ENCODE peak calls at places on chromosome 19, in five cellular contexts. One of them, this sample, is unnamed.

GRCh38 chr19:14325863-14326262 is 55.4 kb upstream of the ADGRE5 start:
- DNase-seq in heart right ventricle: no peak
- DNase-seq in mucosa of gallbladder: no peak
- DNase-seq in aorta: no peak
- DNase-seq in ACHN: peak; percentile 32
- DNase-seq in this sample: no peak

GRCh38 chr19:46351241-46352041 is 4.6 kb downstream of the PPP5C start:
- DNase-seq in heart right ventricle: peak; percentile 48
- DNase-seq in mucosa of gallbladder: peak; percentile 39
- DNase-seq in aorta: peak; percentile 94
- DNase-seq in ACHN: no peak
- DNase-seq in this sample: no peak

GRCh38 chr19:23384166-23384565 is 11.1 kb downstream of the ZNF91 start:
- DNase-seq in heart right ventricle: no peak
- DNase-seq in mucosa of gallbladder: no peak
- DNase-seq in aorta: no peak
- DNase-seq in ACHN: no peak
- DNase-seq in this sample: no peak

GRCh38 chr19:46639356-46640061 is 3.5 kb upstream of the GNG8 start:
- DNase-seq in heart right ventricle: peak; percentile 64
- DNase-seq in mucosa of gallbladder: peak; percentile 43
- DNase-seq in aorta: peak; percentile 87
- DNase-seq in ACHN: peak; percentile 9
- DNase-seq in this sample: no peak

GRCh38 chr19:31596751-31597150 is 247.5 kb upstream of the TSHZ3 start:
- DNase-seq in heart right ventricle: no peak
- DNase-seq in mucosa of gallbladder: no peak
- DNase-seq in aorta: no peak
- DNase-seq in ACHN: no peak
- DNase-seq in this sample: no peak

GRCh38 chr19:48713041-48713863 is 6.3 kb downstream of the MAMSTR start:
- DNase-seq in heart right ventricle: no peak
- DNase-seq in mucosa of gallbladder: no peak
- DNase-seq in aorta: no peak
- DNase-seq in ACHN: peak; percentile 27
- DNase-seq in this sample: no peak

GRCh38 chr19:55251296-55252081 is 7.3 kb downstream of the PPP6R1 start:
- DNase-seq in heart right ventricle: no peak
- DNase-seq in mucosa of gallbladder: no peak
- DNase-seq in aorta: no peak
- DNase-seq in ACHN: peak; percentile 28
- DNase-seq in this sample: no peak

GRCh38 chr19:1103691-1104451 is at the start of gene GPX4:
- DNase-seq in heart right ventricle: peak; percentile 99
- DNase-seq in mucosa of gallbladder: peak; percentile 99
- DNase-seq in aorta: peak; percentile 100
- DNase-seq in ACHN: peak; percentile 97
- DNase-seq in this sample: peak; percentile 100

GRCh38 chr19:30640266-30640965 is 268.2 kb downstream of the ZNF536 start:
- DNase-seq in heart right ventricle: no peak
- DNase-seq in mucosa of gallbladder: no peak
- DNase-seq in aorta: no peak
- DNase-seq in ACHN: no peak
- DNase-seq in this sample: peak; percentile 70

GRCh38 chr19:7705387-7706187 is 3.7 kb upstream of the FCER2 start:
- DNase-seq in heart right ventricle: peak; percentile 32
- DNase-seq in mucosa of gallbladder: peak; percentile 38
- DNase-seq in aorta: no peak
- DNase-seq in ACHN: no peak
- DNase-seq in this sample: no peak

GRCh38 chr19:18675779-18676178 is 7.7 kb upstream of the CRTC1 start:
- DNase-seq in heart right ventricle: no peak
- DNase-seq in mucosa of gallbladder: no peak
- DNase-seq in aorta: no peak
- DNase-seq in ACHN: peak; percentile 34
- DNase-seq in this sample: no peak

GRCh38 chr19:57651654-57651996 is 17.1 kb upstream of the ZSCAN4 start:
- DNase-seq in heart right ventricle: no peak
- DNase-seq in mucosa of gallbladder: no peak
- DNase-seq in aorta: no peak
- DNase-seq in ACHN: no peak
- DNase-seq in this sample: peak; percentile 37

GRCh38 chr19:45496349-45496953 is 396 bp downstream of the RTN2 start:
- DNase-seq in heart right ventricle: peak; percentile 57
- DNase-seq in mucosa of gallbladder: no peak
- DNase-seq in aorta: peak; percentile 85
- DNase-seq in ACHN: no peak
- DNase-seq in this sample: no peak

GRCh38 chr19:2809387-2810140 is 10.1 kb upstream of the ZNF554 start:
- DNase-seq in heart right ventricle: no peak
- DNase-seq in mucosa of gallbladder: no peak
- DNase-seq in aorta: no peak
- DNase-seq in ACHN: no peak
- DNase-seq in this sample: no peak

GRCh38 chr19:52034051-52034728 is 6.0 kb upstream of the ZNF614 start:
- DNase-seq in heart right ventricle: no peak
- DNase-seq in mucosa of gallbladder: no peak
- DNase-seq in aorta: no peak
- DNase-seq in ACHN: no peak
- DNase-seq in this sample: no peak

GRCh38 chr19:39405261-39405912 is 1.3 kb upstream of the ZFP36 start:
- DNase-seq in heart right ventricle: no peak
- DNase-seq in mucosa of gallbladder: no peak
- DNase-seq in aorta: no peak
- DNase-seq in ACHN: no peak
- DNase-seq in this sample: no peak

GRCh38 chr19:32406161-32407003 is 812 bp downstream of the DPY19L3 start:
- DNase-seq in heart right ventricle: no peak
- DNase-seq in mucosa of gallbladder: no peak
- DNase-seq in aorta: no peak
- DNase-seq in ACHN: no peak
- DNase-seq in this sample: peak; percentile 80

GRCh38 chr19:16030964-16031871 is 45.1 kb upstream of the TPM4 start:
- DNase-seq in heart right ventricle: no peak
- DNase-seq in mucosa of gallbladder: no peak
- DNase-seq in aorta: peak; percentile 59
- DNase-seq in ACHN: no peak
- DNase-seq in this sample: no peak

GRCh38 chr19:57302020-57302465 is 18.2 kb upstream of the ZNF543 start:
- DNase-seq in heart right ventricle: no peak
- DNase-seq in mucosa of gallbladder: peak; percentile 22
- DNase-seq in aorta: no peak
- DNase-seq in ACHN: peak; percentile 25
- DNase-seq in this sample: no peak

GRCh38 chr19:49862411-49863253 is 4.7 kb downstream of the PNKP start:
- DNase-seq in heart right ventricle: no peak
- DNase-seq in mucosa of gallbladder: no peak
- DNase-seq in aorta: peak; percentile 78
- DNase-seq in ACHN: no peak
- DNase-seq in this sample: no peak

GRCh38 chr19:4229179-4229931 is at the start of gene EBI3:
- DNase-seq in heart right ventricle: no peak
- DNase-seq in mucosa of gallbladder: no peak
- DNase-seq in aorta: no peak
- DNase-seq in ACHN: peak; percentile 53
- DNase-seq in this sample: no peak

GRCh38 chr19:40465025-40465780 is at the start of gene BLVRB:
- DNase-seq in heart right ventricle: no peak
- DNase-seq in mucosa of gallbladder: no peak
- DNase-seq in aorta: no peak
- DNase-seq in ACHN: peak; percentile 66
- DNase-seq in this sample: no peak

GRCh38 chr19:5880604-5881078 is 10.3 kb upstream of the FUT5 start:
- DNase-seq in heart right ventricle: peak; percentile 76
- DNase-seq in mucosa of gallbladder: peak; percentile 73
- DNase-seq in aorta: peak; percentile 83
- DNase-seq in ACHN: peak; percentile 34
- DNase-seq in this sample: peak; percentile 95

GRCh38 chr19:38424272-38424671 is 1.7 kb downstream of the RASGRP4 start:
- DNase-seq in heart right ventricle: no peak
- DNase-seq in mucosa of gallbladder: no peak
- DNase-seq in aorta: no peak
- DNase-seq in ACHN: no peak
- DNase-seq in this sample: no peak